ENCODE peak calls at places on chromosomes 12 and 14, in nine cellular contexts. K is brain microvascular endothelial cell; H is HFFc6; M is RCC 7860; C is stimulated activated naive CD8-positive, alpha-beta T cell treated with anti-CD3 and anti-CD28 coated beads, Interleukin-15, amount 100 ng/mL, for 72 hours; G is ELF-1; P is NCI-H1092; X is RWPE2; F is NCI-H460. T is an unnamed sample.

GRCh38 chr12:65237153-65237552 is 41.3 kb upstream of the MSRB3 start:
- DNase-seq in K (no peak), H (no peak), M (no peak), C (no peak), G (no peak), P (no peak), X (no peak), F (no peak), T (no peak)

GRCh38 chr12:2456813-2457186 is 338.0 kb upstream of the FKBP4 start:
- DNase-seq in K (no peak), H (no peak), M (no peak), C (no peak), G (no peak), P (peak; percentile 88), X (peak; percentile 45), F (no peak), T (no peak)

GRCh38 chr14:95026851-95027463 is 130.4 kb downstream of the DICER1 start:
- DNase-seq in K (no peak), H (no peak), M (no peak), C (no peak), G (no peak), P (no peak), X (no peak), F (no peak), T (no peak)

GRCh38 chr14:79279645-79280399 is 931.5 kb downstream of the DIO2 start:
- DNase-seq in K (peak; percentile 8), H (no peak), M (peak; percentile 5), C (no peak), G (peak; percentile 42), P (no peak), X (peak; percentile 52), F (no peak), T (peak; percentile 17)

GRCh38 chr14:50957296-50957695 is 13.0 kb upstream of the PYGL start:
- DNase-seq in K (peak; percentile 63), H (no peak), M (no peak), C (no peak), G (no peak), P (no peak), X (no peak), F (no peak), T (no peak)

GRCh38 chr14:22664261-22664660 is 20.1 kb upstream of the OR6J1 start:
- DNase-seq in K (no peak), H (no peak), M (no peak), C (no peak), G (no peak), P (no peak), X (no peak), F (no peak), T (no peak)

GRCh38 chr12:22709292-22709691 is 84.3 kb downstream of the ETNK1 start:
- DNase-seq in K (no peak), H (no peak), M (peak; percentile 20), C (no peak), G (no peak), P (peak; percentile 1), X (no peak), F (peak; percentile 5), T (no peak)

GRCh38 chr14:99509871-99510555 is 28.8 kb downstream of the CCNK start:
- DNase-seq in K (no peak), H (no peak), M (no peak), C (no peak), G (no peak), P (no peak), X (no peak), F (no peak), T (no peak)

GRCh38 chr14:54374117-54374884 is 22.5 kb upstream of the CDKN3 start:
- DNase-seq in K (no peak), H (no peak), M (no peak), C (no peak), G (no peak), P (no peak), X (no peak), F (no peak), T (no peak)

GRCh38 chr14:55927059-55927458 is 191.2 kb upstream of the PELI2 start:
- DNase-seq in K (no peak), H (no peak), M (no peak), C (no peak), G (peak; percentile 66), P (no peak), X (no peak), F (no peak), T (no peak)

GRCh38 chr14:74514471-74514932 is 20.9 kb downstream of the ISCA2 start:
- DNase-seq in K (peak; percentile 78), H (no peak), M (peak; percentile 80), C (no peak), G (no peak), P (no peak), X (no peak), F (no peak), T (no peak)

GRCh38 chr12:68743416-68743815 is 2.6 kb upstream of the SLC35E3 start:
- DNase-seq in K (no peak), H (peak; percentile 2), M (no peak), C (no peak), G (no peak), P (no peak), X (no peak), F (no peak), T (no peak)